ENCODE peak calls at places on chromosomes 4 and X, in five cellular contexts. L, T, R, P and Y are unnamed samples.
A peak's percentile ranks its signal among the peaks of the same experiment; 100 is the strongest.

GRCh38 chr4:137226900-137227299 is 305.4 kb downstream of the PCDH18 start:
- DNase-seq in P (peak; percentile 22), R (peak; percentile 5), T (peak; percentile 51), L (peak; percentile 23), Y (no peak)

GRCh38 chr4:75990129-75990528 is 616 bp downstream of the SDAD1 start:
- DNase-seq in R (peak; percentile 6), L (peak; percentile 42), P (peak; percentile 29), T (no peak), Y (no peak)

GRCh38 chr4:122625156-122625555 is 4.3 kb upstream of the IL21 start:
- DNase-seq in T (no peak), P (peak; percentile 10), R (no peak), L (peak; percentile 73), Y (no peak)

GRCh38 chrX:100939336-100939735 is 10.6 kb upstream of the XKRX start:
- DNase-seq in T (peak; percentile 4), P (no peak), R (no peak), L (no peak), Y (no peak)

GRCh38 chr4:99273704-99274103 is 17.1 kb downstream of the ADH1A start:
- DNase-seq in L (no peak), R (no peak), P (no peak), T (no peak), Y (no peak)

GRCh38 chr4:80036949-80037348 is 36.1 kb downstream of the ANTXR2 start:
- DNase-seq in L (peak; percentile 64), P (peak; percentile 84), R (no peak), T (no peak), Y (peak; percentile 66)

GRCh38 chr4:80500593-80500992 is 165.1 kb downstream of the CFAP299 start:
- DNase-seq in L (no peak), R (no peak), P (peak; percentile 8), T (no peak), Y (peak; percentile 20)

GRCh38 chrX:101395789-101396188 is 5.0 kb downstream of the RPL36A start:
- DNase-seq in L (peak; percentile 30), R (no peak), P (peak; percentile 40), T (no peak), Y (no peak)

GRCh38 chr4:88843067-88843723 is 145.6 kb upstream of the NAP1L5 start:
- DNase-seq in P (peak; percentile 57), R (no peak), L (peak; percentile 27), T (no peak), Y (no peak)

GRCh38 chrX:3326721-3327120 is 19.7 kb downstream of the MXRA5 start:
- DNase-seq in P (no peak), T (no peak), R (no peak), L (peak; percentile 49), Y (peak; percentile 71)

GRCh38 chrX:119516157-119516702 is 48.0 kb downstream of the SLC25A5 start:
- DNase-seq in L (peak; percentile 77), T (peak; percentile 79), R (peak; percentile 75), P (peak; percentile 77), Y (no peak)

GRCh38 chrX:91434351-91435168 is at the start of gene PABPC5:
- DNase-seq in T (peak; percentile 76), R (no peak), L (peak; percentile 92), P (peak; percentile 87), Y (peak; percentile 35)

DNA sequence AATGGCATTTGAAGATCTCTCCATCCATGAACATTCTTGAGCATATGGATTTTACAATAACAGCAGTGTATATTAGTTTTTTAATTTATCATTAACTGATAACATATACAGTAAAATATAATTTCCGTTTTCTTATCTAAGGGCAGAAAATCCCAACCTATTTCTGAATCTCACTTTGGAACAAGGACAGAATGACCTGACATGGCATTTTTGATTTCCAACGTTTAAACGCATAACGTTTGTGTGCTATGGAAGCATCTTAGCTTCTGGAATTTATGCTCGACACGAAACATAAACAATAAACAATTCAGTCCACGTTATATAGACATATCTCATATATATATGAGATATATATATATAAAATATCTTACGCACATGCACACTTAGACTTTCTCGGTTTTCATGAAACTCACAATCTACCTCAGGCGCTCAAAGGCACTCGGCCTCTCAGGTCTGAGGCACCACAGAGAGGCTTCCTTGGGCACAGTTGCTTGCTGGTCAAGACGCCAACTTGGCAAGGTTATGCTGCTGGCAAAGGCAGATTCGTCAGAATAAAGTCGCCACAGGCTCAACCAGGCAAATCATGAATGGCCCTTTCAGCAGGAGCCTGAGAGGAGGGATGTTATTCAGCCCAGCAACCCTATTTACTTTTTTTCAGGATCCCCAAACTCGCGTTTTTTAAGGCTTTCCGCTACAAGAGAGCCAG is 1.0 kb upstream of the UGT8 start:
- DNase-seq in P (no peak), T (peak; percentile 25), R (peak; percentile 8), L (no peak), Y (no peak)
- H3K4me3 ChIP-seq in P (no peak overlapping the region), T (peak overlapping the region; percentile 83), R (peak overlapping the region; percentile 64), L (peak overlapping the region; percentile 69), Y (no peak overlapping the region)

GRCh38 chr4:70712604-70713452 is 8.9 kb upstream of the RUFY3 start:
- DNase-seq in L (no peak), T (no peak), P (no peak), R (no peak), Y (no peak)
- H3K4me3 ChIP-seq in L (no peak overlapping the region), T (no peak overlapping the region), P (no peak overlapping the region), R (peak overlapping the region; percentile 30), Y (no peak overlapping the region)

GRCh38 chrX:153499258-153499657 is 4.5 kb downstream of the BGN start:
- DNase-seq in R (no peak), T (no peak), L (no peak), P (no peak), Y (no peak)

GRCh38 chrX:153501530-153501929 is 6.8 kb downstream of the BGN start:
- DNase-seq in R (no peak), T (no peak), L (no peak), P (no peak), Y (no peak)

GRCh38 chrX:153500676-153501280 is 6.0 kb downstream of the BGN start:
- DNase-seq in R (no peak), T (no peak), L (no peak), P (no peak), Y (no peak)

GRCh38 chrX:153498453-153498852 is 3.7 kb downstream of the BGN start:
- DNase-seq in R (no peak), L (no peak), P (no peak), T (no peak), Y (no peak)

DNA sequence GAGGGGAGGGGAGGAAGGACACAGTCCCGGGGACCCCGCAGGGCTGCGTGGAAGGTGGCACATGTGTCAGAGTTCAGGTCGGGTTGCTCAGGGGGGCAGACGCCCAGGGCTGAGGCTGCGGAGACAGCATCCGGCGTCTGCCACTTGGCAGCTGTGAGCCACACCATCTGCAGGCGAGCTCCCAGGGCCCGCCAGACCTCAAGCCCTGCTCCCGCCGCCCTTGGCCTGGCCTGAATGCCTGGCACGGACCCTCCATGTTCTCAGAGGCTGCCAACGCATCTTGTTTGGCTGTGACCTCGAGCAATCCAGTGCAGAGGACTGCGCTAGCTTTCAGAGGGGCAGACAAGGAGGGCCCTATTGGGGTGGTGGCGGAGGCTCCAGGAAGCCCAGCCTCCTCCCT is 5.1 kb downstream of the BGN start:
- DNase-seq in T (no peak), L (peak; percentile 47), P (no peak), R (no peak), Y (no peak)
- H3K4me3 ChIP-seq in T (no peak overlapping the region), L (no peak overlapping the region), P (no peak overlapping the region), R (no peak overlapping the region), Y (peak overlapping the region; percentile 12)

GRCh38 chr4:8198906-8199593 is at the start of gene SH3TC1:
- DNase-seq in P (peak; percentile 73), L (peak; percentile 97), T (no peak), R (peak; percentile 85), Y (no peak)

GRCh38 chr4:8197521-8197920 is 1.6 kb upstream of the SH3TC1 start:
- DNase-seq in R (no peak), L (no peak), P (no peak), T (no peak), Y (no peak)

GRCh38 chr4:8199594-8200301 is 658 bp downstream of the SH3TC1 start:
- DNase-seq in R (peak; percentile 36), P (no peak), L (no peak), T (no peak), Y (no peak)

GRCh38 chr4:8200302-8200975 is 1.3 kb downstream of the SH3TC1 start:
- DNase-seq in P (peak; percentile 69), T (no peak), R (peak; percentile 46), L (no peak), Y (no peak)

GRCh38 chr4:8198206-8198905 is 734 bp upstream of the SH3TC1 start:
- DNase-seq in L (no peak), R (no peak), P (no peak), T (no peak), Y (no peak)
- H3K4me3 ChIP-seq in L (no peak overlapping the region), R (no peak overlapping the region), P (no peak overlapping the region), T (no peak overlapping the region), Y (no peak overlapping the region)

DNA sequence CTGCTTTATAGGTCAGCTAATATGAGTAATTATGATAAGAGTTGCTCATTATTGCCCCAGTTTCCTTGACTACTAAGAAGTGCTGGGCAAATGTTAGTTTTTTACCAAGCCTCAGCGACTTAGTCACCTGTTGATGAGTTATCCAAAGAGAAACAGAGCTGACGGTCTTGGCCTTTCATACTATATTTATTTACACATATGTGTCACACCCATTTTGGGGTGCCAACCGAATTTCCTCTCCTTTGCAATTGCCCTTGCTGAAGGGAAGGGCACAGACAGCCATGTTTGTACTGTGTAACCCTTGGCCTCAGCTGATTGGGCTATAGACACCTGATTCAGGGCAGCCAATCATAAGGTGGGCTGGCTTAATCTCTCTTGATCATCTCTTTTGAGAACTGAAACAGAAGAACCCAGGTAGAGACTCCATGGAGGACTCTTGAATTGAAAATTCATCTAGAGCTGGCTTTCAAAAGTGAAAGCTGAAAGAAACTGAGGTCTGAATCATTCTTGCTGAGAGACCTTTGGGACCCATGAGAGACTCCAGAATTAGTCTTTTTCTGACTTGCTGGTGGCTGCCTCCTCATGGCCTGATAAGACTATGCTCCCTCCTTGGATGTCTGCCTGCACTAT is 111.7 kb upstream of the RPS6KA3 start:
- DNase-seq in R (peak; percentile 65), L (peak; percentile 64), T (no peak), P (no peak), Y (no peak)
- H3K4me3 ChIP-seq in R (no peak overlapping the region), L (no peak overlapping the region), T (no peak overlapping the region), P (no peak overlapping the region), Y (no peak overlapping the region)

DNA sequence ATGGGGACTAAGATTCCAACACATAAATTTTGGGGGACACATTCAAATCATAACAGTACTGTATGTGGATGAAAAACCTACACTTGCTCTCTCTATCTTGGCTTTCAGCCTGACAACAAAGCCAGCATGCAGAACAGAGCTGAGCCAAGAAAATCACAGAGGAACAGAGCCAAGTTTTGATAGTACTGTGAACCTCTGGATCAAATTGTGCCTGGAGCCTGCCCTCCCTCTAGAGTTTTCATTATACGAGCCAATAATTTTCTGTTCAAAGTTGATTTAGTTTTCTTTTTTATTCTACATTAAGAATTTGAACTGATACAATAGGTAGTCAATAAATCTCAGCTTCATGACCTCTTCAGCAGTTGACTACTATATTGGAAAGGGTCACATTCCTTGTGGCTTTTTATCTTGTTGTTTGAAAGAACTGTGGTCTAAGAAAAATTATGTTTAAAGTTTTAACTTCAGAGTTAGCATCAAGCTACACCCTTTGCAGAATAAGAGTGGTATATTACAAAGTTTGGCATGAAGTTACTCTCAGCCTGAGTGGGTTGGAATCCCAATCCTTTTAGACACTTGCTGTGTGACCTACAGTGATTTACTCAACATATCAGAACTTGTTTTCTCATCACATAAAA is 31.1 kb downstream of the GRID2 start:
- DNase-seq in R (no peak), T (no peak), P (peak; percentile 82), L (no peak), Y (no peak)
- H3K4me3 ChIP-seq in R (no peak overlapping the region), T (no peak overlapping the region), P (no peak overlapping the region), L (no peak overlapping the region), Y (no peak overlapping the region)

GRCh38 chr4:8580321-8581093 is at the start of gene GPR78:
- DNase-seq in R (no peak), P (peak; percentile 44), T (peak; percentile 95), L (peak; percentile 71), Y (no peak)
- H3K4me3 ChIP-seq in R (no peak within 1 kb of the TSS), P (no peak within 1 kb of the TSS), T (peak within 1 kb of the TSS; percentile 65), L (no peak within 1 kb of the TSS), Y (no peak within 1 kb of the TSS)